ENCODE peak calls at places on chromosomes 4 and X, in four cellular contexts. One of them, this sample, is unnamed.
A peak's percentile ranks its signal among the peaks of the same experiment; 100 is the strongest.

GRCh38 chrX:49272426-49272825 is 2.8 kb downstream of the PPP1R3F start:
- DNase-seq in astrocyte: no peak
- DNase-seq in GM12865: no peak
- DNase-seq in activated naive CD4-positive, alpha-beta T cell treated with Interleukin-2 at 50 U/mL for 16 hours: no peak
- DNase-seq in this sample: peak; percentile 12

GRCh38 chr4:38106301-38106700 is 146.1 kb downstream of the PTTG2 start:
- DNase-seq in astrocyte: peak; percentile 57
- DNase-seq in GM12865: no peak
- DNase-seq in activated naive CD4-positive, alpha-beta T cell treated with Interleukin-2 at 50 U/mL for 16 hours: no peak
- DNase-seq in this sample: no peak

GRCh38 chrX:145213504-145213903 is 33.8 kb upstream of the SPANXN1 start:
- DNase-seq in astrocyte: no peak
- DNase-seq in GM12865: peak; percentile 1
- DNase-seq in activated naive CD4-positive, alpha-beta T cell treated with Interleukin-2 at 50 U/mL for 16 hours: no peak
- DNase-seq in this sample: peak; percentile 1

GRCh38 chrX:12701625-12702024 is 89.6 kb upstream of the PRPS2 start:
- DNase-seq in astrocyte: peak; percentile 24
- DNase-seq in GM12865: peak; percentile 71
- DNase-seq in activated naive CD4-positive, alpha-beta T cell treated with Interleukin-2 at 50 U/mL for 16 hours: no peak
- DNase-seq in this sample: peak; percentile 64

GRCh38 chrX:56564921-56565861 is 1.8 kb downstream of the UBQLN2 start:
- DNase-seq in astrocyte: no peak
- DNase-seq in GM12865: peak; percentile 10
- DNase-seq in activated naive CD4-positive, alpha-beta T cell treated with Interleukin-2 at 50 U/mL for 16 hours: peak; percentile 7
- DNase-seq in this sample: peak; percentile 20

GRCh38 chrX:20594985-20595384 is 328.3 kb upstream of the RPS6KA3 start:
- DNase-seq in astrocyte: peak; percentile 14
- DNase-seq in GM12865: no peak
- DNase-seq in activated naive CD4-positive, alpha-beta T cell treated with Interleukin-2 at 50 U/mL for 16 hours: no peak
- DNase-seq in this sample: no peak

GRCh38 chrX:39203427-39203826 is 402.2 kb downstream of the MID1IP1 start:
- DNase-seq in astrocyte: no peak
- DNase-seq in GM12865: no peak
- DNase-seq in activated naive CD4-positive, alpha-beta T cell treated with Interleukin-2 at 50 U/mL for 16 hours: no peak
- DNase-seq in this sample: no peak

GRCh38 chr4:89123418-89123817 is 12.1 kb downstream of the TIGD2 start:
- DNase-seq in astrocyte: peak; percentile 46
- DNase-seq in GM12865: no peak
- DNase-seq in activated naive CD4-positive, alpha-beta T cell treated with Interleukin-2 at 50 U/mL for 16 hours: no peak
- DNase-seq in this sample: no peak

GRCh38 chr4:159677521-159677920 is 574.6 kb downstream of the RAPGEF2 start:
- DNase-seq in astrocyte: peak; percentile 69
- DNase-seq in GM12865: no peak
- DNase-seq in activated naive CD4-positive, alpha-beta T cell treated with Interleukin-2 at 50 U/mL for 16 hours: no peak
- DNase-seq in this sample: no peak

GRCh38 chrX:73266766-73267165 is 52.1 kb upstream of the NAP1L2 start:
- DNase-seq in astrocyte: no peak
- DNase-seq in GM12865: no peak
- DNase-seq in activated naive CD4-positive, alpha-beta T cell treated with Interleukin-2 at 50 U/mL for 16 hours: no peak
- DNase-seq in this sample: no peak

GRCh38 chr4:37219251-37219650 is 25.3 kb upstream of the NWD2 start:
- DNase-seq in astrocyte: no peak
- DNase-seq in GM12865: no peak
- DNase-seq in activated naive CD4-positive, alpha-beta T cell treated with Interleukin-2 at 50 U/mL for 16 hours: no peak
- DNase-seq in this sample: no peak

GRCh38 chr4:40550900-40551546 is 78.6 kb downstream of the RBM47 start:
- DNase-seq in astrocyte: peak; percentile 34
- DNase-seq in GM12865: peak; percentile 84
- DNase-seq in activated naive CD4-positive, alpha-beta T cell treated with Interleukin-2 at 50 U/mL for 16 hours: no peak
- DNase-seq in this sample: peak; percentile 85

GRCh38 chr4:150212927-150213326 is 134.7 kb downstream of the DCLK2 start:
- DNase-seq in astrocyte: no peak
- DNase-seq in GM12865: peak; percentile 28
- DNase-seq in activated naive CD4-positive, alpha-beta T cell treated with Interleukin-2 at 50 U/mL for 16 hours: no peak
- DNase-seq in this sample: peak; percentile 6

GRCh38 chrX:64204701-64205440 is 637 bp downstream of the AMER1 start:
- DNase-seq in astrocyte: peak; percentile 17
- DNase-seq in GM12865: peak; percentile 28
- DNase-seq in activated naive CD4-positive, alpha-beta T cell treated with Interleukin-2 at 50 U/mL for 16 hours: peak; percentile 4
- DNase-seq in this sample: peak; percentile 31

GRCh38 chr4:6953751-6954380 is 44.2 kb downstream of the TBC1D14 start:
- DNase-seq in astrocyte: peak; percentile 68
- DNase-seq in GM12865: no peak
- DNase-seq in activated naive CD4-positive, alpha-beta T cell treated with Interleukin-2 at 50 U/mL for 16 hours: no peak
- DNase-seq in this sample: no peak

GRCh38 chr4:2357821-2358745 is 60.4 kb downstream of the ZFYVE28 start:
- DNase-seq in astrocyte: no peak
- DNase-seq in GM12865: no peak
- DNase-seq in activated naive CD4-positive, alpha-beta T cell treated with Interleukin-2 at 50 U/mL for 16 hours: no peak
- DNase-seq in this sample: no peak

GRCh38 chr4:86184216-86184915 is 175.5 kb downstream of the MAPK10 start:
- DNase-seq in astrocyte: peak; percentile 36
- DNase-seq in GM12865: no peak
- DNase-seq in activated naive CD4-positive, alpha-beta T cell treated with Interleukin-2 at 50 U/mL for 16 hours: no peak
- DNase-seq in this sample: no peak

GRCh38 chrX:71251456-71251973 is 2.4 kb downstream of the ZMYM3 start:
- DNase-seq in astrocyte: no peak
- DNase-seq in GM12865: peak; percentile 11
- DNase-seq in activated naive CD4-positive, alpha-beta T cell treated with Interleukin-2 at 50 U/mL for 16 hours: peak; percentile 14
- DNase-seq in this sample: no peak

GRCh38 chr4:3514221-3514780 is 17.9 kb downstream of the LRPAP1 start:
- DNase-seq in astrocyte: no peak
- DNase-seq in GM12865: no peak
- DNase-seq in activated naive CD4-positive, alpha-beta T cell treated with Interleukin-2 at 50 U/mL for 16 hours: no peak
- DNase-seq in this sample: no peak

GRCh38 chr4:143336828-143337599 is at the start of gene GAB1:
- DNase-seq in astrocyte: peak; percentile 73
- DNase-seq in GM12865: peak; percentile 90
- DNase-seq in activated naive CD4-positive, alpha-beta T cell treated with Interleukin-2 at 50 U/mL for 16 hours: peak; percentile 15
- DNase-seq in this sample: peak; percentile 94

GRCh38 chrX:23008431-23009099 is 8.8 kb downstream of the DDX53 start:
- DNase-seq in astrocyte: peak; percentile 34
- DNase-seq in GM12865: peak; percentile 9
- DNase-seq in activated naive CD4-positive, alpha-beta T cell treated with Interleukin-2 at 50 U/mL for 16 hours: no peak
- DNase-seq in this sample: peak; percentile 0

GRCh38 chr4:3467601-3468031 is 4.5 kb downstream of the DOK7 start:
- DNase-seq in astrocyte: no peak
- DNase-seq in GM12865: no peak
- DNase-seq in activated naive CD4-positive, alpha-beta T cell treated with Interleukin-2 at 50 U/mL for 16 hours: no peak
- DNase-seq in this sample: no peak

GRCh38 chr4:69239092-69239491 is 24.5 kb upstream of the UGT2B11 start:
- DNase-seq in astrocyte: no peak
- DNase-seq in GM12865: no peak
- DNase-seq in activated naive CD4-positive, alpha-beta T cell treated with Interleukin-2 at 50 U/mL for 16 hours: no peak
- DNase-seq in this sample: no peak

GRCh38 chrX:15214614-15215013 is 55.3 kb downstream of the ASB9 start:
- DNase-seq in astrocyte: no peak
- DNase-seq in GM12865: no peak
- DNase-seq in activated naive CD4-positive, alpha-beta T cell treated with Interleukin-2 at 50 U/mL for 16 hours: no peak
- DNase-seq in this sample: no peak

GRCh38 chr4:1210971-1211370 is 38.0 kb downstream of the CTBP1 start:
- DNase-seq in astrocyte: no peak
- DNase-seq in GM12865: no peak
- DNase-seq in activated naive CD4-positive, alpha-beta T cell treated with Interleukin-2 at 50 U/mL for 16 hours: no peak
- DNase-seq in this sample: no peak

GRCh38 chr4:8886625-8887406 is 15.2 kb upstream of the HMX1 start:
- DNase-seq in astrocyte: no peak
- DNase-seq in GM12865: no peak
- DNase-seq in activated naive CD4-positive, alpha-beta T cell treated with Interleukin-2 at 50 U/mL for 16 hours: no peak
- DNase-seq in this sample: no peak

GRCh38 chrX:276588-277171 is 4.5 kb upstream of the PLCXD1 start:
- DNase-seq in astrocyte: peak; percentile 38
- DNase-seq in GM12865: no peak
- DNase-seq in activated naive CD4-positive, alpha-beta T cell treated with Interleukin-2 at 50 U/mL for 16 hours: peak; percentile 30
- DNase-seq in this sample: no peak

GRCh38 chr4:97152159-97152558 is 991.1 kb downstream of the STPG2 start:
- DNase-seq in astrocyte: no peak
- DNase-seq in GM12865: no peak
- DNase-seq in activated naive CD4-positive, alpha-beta T cell treated with Interleukin-2 at 50 U/mL for 16 hours: no peak
- DNase-seq in this sample: no peak

GRCh38 chr4:152454398-152455011 is 81.4 kb downstream of the FBXW7 start:
- DNase-seq in astrocyte: peak; percentile 12
- DNase-seq in GM12865: no peak
- DNase-seq in activated naive CD4-positive, alpha-beta T cell treated with Interleukin-2 at 50 U/mL for 16 hours: no peak
- DNase-seq in this sample: peak; percentile 47

GRCh38 chrX:133375558-133376340 is 39.5 kb downstream of the GPC4 start:
- DNase-seq in astrocyte: no peak
- DNase-seq in GM12865: no peak
- DNase-seq in activated naive CD4-positive, alpha-beta T cell treated with Interleukin-2 at 50 U/mL for 16 hours: no peak
- DNase-seq in this sample: no peak

GRCh38 chrX:104877504-104877903 is 311.5 kb downstream of the IL1RAPL2 start:
- DNase-seq in astrocyte: no peak
- DNase-seq in GM12865: no peak
- DNase-seq in activated naive CD4-positive, alpha-beta T cell treated with Interleukin-2 at 50 U/mL for 16 hours: no peak
- DNase-seq in this sample: no peak

GRCh38 chrX:129760155-129760554 is 19.6 kb upstream of the SASH3 start:
- DNase-seq in astrocyte: no peak
- DNase-seq in GM12865: no peak
- DNase-seq in activated naive CD4-positive, alpha-beta T cell treated with Interleukin-2 at 50 U/mL for 16 hours: no peak
- DNase-seq in this sample: no peak

GRCh38 chr4:153111426-153112070 is 92.7 kb upstream of the TRIM2 start:
- DNase-seq in astrocyte: no peak
- DNase-seq in GM12865: no peak
- DNase-seq in activated naive CD4-positive, alpha-beta T cell treated with Interleukin-2 at 50 U/mL for 16 hours: no peak
- DNase-seq in this sample: no peak

GRCh38 chrX:52424658-52425057 is 55.8 kb downstream of the XAGE2 start:
- DNase-seq in astrocyte: peak; percentile 16
- DNase-seq in GM12865: no peak
- DNase-seq in activated naive CD4-positive, alpha-beta T cell treated with Interleukin-2 at 50 U/mL for 16 hours: no peak
- DNase-seq in this sample: no peak

GRCh38 chr4:1592179-1593037 is 91.7 kb downstream of the FAM53A start:
- DNase-seq in astrocyte: no peak
- DNase-seq in GM12865: no peak
- DNase-seq in activated naive CD4-positive, alpha-beta T cell treated with Interleukin-2 at 50 U/mL for 16 hours: no peak
- DNase-seq in this sample: no peak

GRCh38 chr4:112563431-112564200 is 47.6 kb upstream of the NEUROG2 start:
- DNase-seq in astrocyte: no peak
- DNase-seq in GM12865: no peak
- DNase-seq in activated naive CD4-positive, alpha-beta T cell treated with Interleukin-2 at 50 U/mL for 16 hours: no peak
- DNase-seq in this sample: no peak

GRCh38 chr4:72314869-72315268 is 254.2 kb downstream of the ADAMTS3 start:
- DNase-seq in astrocyte: peak; percentile 75
- DNase-seq in GM12865: no peak
- DNase-seq in activated naive CD4-positive, alpha-beta T cell treated with Interleukin-2 at 50 U/mL for 16 hours: no peak
- DNase-seq in this sample: no peak

This sample was measured in OCI-LY7.